ENCODE peak calls at places on chromosome 17, in eight cellular contexts. One of them, this sample, is unnamed.

GRCh38 chr17:17377071-17377487 is 73.9 kb downstream of the NT5M start:
- DNase-seq in IMR-90: no peak
- DNase-seq in Peyer's patch: no peak
- DNase-seq in testis: no peak
- DNase-seq in fibroblast of lung: no peak
- DNase-seq in upper lobe of right lung: peak; percentile 62
- DNase-seq in HL-60: no peak
- DNase-seq in Caco-2: no peak
- DNase-seq in this sample: no peak

GRCh38 chr17:19461139-19461538 is 50.1 kb downstream of the RNF112 start:
- DNase-seq in IMR-90: no peak
- DNase-seq in Peyer's patch: no peak
- DNase-seq in testis: no peak
- DNase-seq in fibroblast of lung: no peak
- DNase-seq in upper lobe of right lung: no peak
- DNase-seq in HL-60: no peak
- DNase-seq in Caco-2: no peak
- DNase-seq in this sample: no peak

GRCh38 chr17:74836191-74836590 is 23.5 kb downstream of the GRIN2C start:
- DNase-seq in IMR-90: no peak
- DNase-seq in Peyer's patch: no peak
- DNase-seq in testis: no peak
- DNase-seq in fibroblast of lung: no peak
- DNase-seq in upper lobe of right lung: no peak
- DNase-seq in HL-60: no peak
- DNase-seq in Caco-2: no peak
- DNase-seq in this sample: no peak

GRCh38 chr17:74920679-74921044 is 2.4 kb downstream of the USH1G start:
- DNase-seq in IMR-90: no peak
- DNase-seq in Peyer's patch: no peak
- DNase-seq in testis: no peak
- DNase-seq in fibroblast of lung: no peak
- DNase-seq in upper lobe of right lung: no peak
- DNase-seq in HL-60: no peak
- DNase-seq in Caco-2: peak; percentile 47
- DNase-seq in this sample: no peak

GRCh38 chr17:47735536-47736011 is 2.5 kb downstream of the TBX21 start:
- DNase-seq in IMR-90: no peak
- DNase-seq in Peyer's patch: peak; percentile 36
- DNase-seq in testis: no peak
- DNase-seq in fibroblast of lung: no peak
- DNase-seq in upper lobe of right lung: peak; percentile 31
- DNase-seq in HL-60: no peak
- DNase-seq in Caco-2: no peak
- DNase-seq in this sample: no peak

GRCh38 chr17:31695456-31696090 is 163.5 kb downstream of the COPRS start:
- DNase-seq in IMR-90: peak; percentile 50
- DNase-seq in Peyer's patch: no peak
- DNase-seq in testis: no peak
- DNase-seq in fibroblast of lung: peak; percentile 48
- DNase-seq in upper lobe of right lung: no peak
- DNase-seq in HL-60: no peak
- DNase-seq in Caco-2: no peak
- DNase-seq in this sample: no peak

GRCh38 chr17:38674013-38674748 is 576 bp downstream of the EPOP start:
- DNase-seq in IMR-90: no peak
- DNase-seq in Peyer's patch: peak; percentile 18
- DNase-seq in testis: no peak
- DNase-seq in fibroblast of lung: no peak
- DNase-seq in upper lobe of right lung: peak; percentile 75
- DNase-seq in HL-60: no peak
- DNase-seq in Caco-2: peak; percentile 64
- DNase-seq in this sample: no peak

GRCh38 chr17:15119928-15120327 is 145.2 kb downstream of the PMP22 start:
- DNase-seq in IMR-90: no peak
- DNase-seq in Peyer's patch: no peak
- DNase-seq in testis: no peak
- DNase-seq in fibroblast of lung: no peak
- DNase-seq in upper lobe of right lung: no peak
- DNase-seq in HL-60: no peak
- DNase-seq in Caco-2: no peak
- DNase-seq in this sample: no peak

GRCh38 chr17:7558544-7559306 is at the start of gene TNFSF13:
- DNase-seq in IMR-90: no peak
- DNase-seq in Peyer's patch: peak; percentile 39
- DNase-seq in testis: peak; percentile 40
- DNase-seq in fibroblast of lung: no peak
- DNase-seq in upper lobe of right lung: peak; percentile 87
- DNase-seq in HL-60: no peak
- DNase-seq in Caco-2: no peak
- DNase-seq in this sample: no peak

DNA sequence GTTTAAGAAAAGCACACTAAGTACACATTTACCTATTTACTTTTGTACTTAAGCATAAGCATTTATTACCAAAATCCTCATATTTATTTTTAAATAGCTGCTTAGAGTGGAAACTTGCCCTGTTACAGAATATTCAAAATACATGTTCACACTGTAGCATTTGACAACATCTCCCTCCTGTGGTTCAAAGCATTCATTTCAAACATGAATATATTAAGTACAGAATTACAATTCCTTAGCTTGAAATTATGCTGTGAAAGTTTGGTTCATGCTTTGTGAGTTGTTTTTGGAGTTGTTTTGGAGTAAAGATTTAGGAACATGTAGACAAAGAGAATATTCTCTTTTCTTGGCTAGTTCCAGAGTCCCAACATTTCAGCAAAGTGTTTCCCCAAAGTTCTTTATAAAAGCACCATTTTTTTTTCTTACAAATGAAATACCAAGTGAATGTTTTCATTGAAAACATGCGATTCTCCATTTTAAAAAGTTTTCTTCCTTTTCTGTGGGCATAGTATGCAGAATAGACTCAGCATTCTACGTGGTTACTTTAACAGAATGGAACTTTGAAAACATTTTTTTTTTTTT is 33.2 kb downstream of the TUBD1 start:
- DNase-seq in IMR-90: peak; percentile 78
- DNase-seq in Peyer's patch: no peak
- DNase-seq in testis: no peak
- DNase-seq in fibroblast of lung: peak; percentile 86
- DNase-seq in upper lobe of right lung: no peak
- DNase-seq in HL-60: no peak
- DNase-seq in Caco-2: no peak
- DNase-seq in this sample: peak; percentile 59
- TF ChIP-seq CTCF in IMR-90: peak; percentile 83
- TF ChIP-seq CTCF in Peyer's patch: no peak
- TF ChIP-seq CTCF in testis: peak; percentile 37
- TF ChIP-seq CTCF in fibroblast of lung: peak; percentile 59
- TF ChIP-seq CTCF in upper lobe of right lung: peak; percentile 64
- TF ChIP-seq CTCF in HL-60: peak; percentile 16
- TF ChIP-seq CTCF in Caco-2: peak; percentile 35
- TF ChIP-seq CTCF in this sample: peak; percentile 36

DNA sequence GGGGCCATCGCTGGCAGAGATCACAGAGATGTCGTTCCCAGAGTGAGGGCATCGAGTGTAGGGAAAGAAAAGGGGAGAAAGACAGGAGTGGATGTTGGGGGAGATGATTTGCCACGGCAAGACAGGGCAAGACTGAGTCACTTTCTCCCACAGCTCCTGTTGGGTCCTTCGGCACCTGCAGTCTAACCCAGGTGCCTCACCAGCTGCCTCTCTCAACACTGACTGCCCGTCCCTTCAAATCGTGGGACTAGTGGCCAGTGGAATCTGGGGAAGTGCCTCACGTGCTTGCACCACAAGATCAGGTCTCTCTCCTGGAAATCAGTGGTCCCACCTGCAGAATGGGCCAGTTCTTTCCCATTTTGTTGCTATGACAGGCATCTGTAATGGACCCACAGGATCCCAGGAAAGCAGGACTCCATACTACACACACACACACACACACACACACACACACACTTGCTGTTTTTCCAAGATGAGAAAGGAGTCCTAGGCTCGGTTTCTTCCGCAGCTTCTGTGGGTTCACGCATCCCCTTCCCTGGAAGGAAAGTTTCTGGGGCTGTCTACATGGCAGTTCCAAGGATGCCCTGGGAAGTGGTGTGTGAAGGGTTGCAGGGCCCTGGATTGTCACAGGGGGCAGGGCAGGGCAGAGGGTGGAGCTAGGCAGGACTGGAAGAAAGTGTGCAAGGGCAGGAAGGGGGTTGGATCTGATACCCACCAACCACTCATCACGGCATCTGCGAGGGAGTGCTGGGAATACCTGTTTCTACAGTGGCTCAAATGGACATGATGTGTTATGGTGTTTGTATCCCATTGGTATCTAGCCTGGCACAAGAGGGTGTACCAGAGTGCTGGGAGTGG is 10.2 kb upstream of the CBX8 start:
- DNase-seq in IMR-90: no peak
- DNase-seq in Peyer's patch: no peak
- DNase-seq in testis: no peak
- DNase-seq in fibroblast of lung: no peak
- DNase-seq in upper lobe of right lung: no peak
- DNase-seq in HL-60: no peak
- DNase-seq in Caco-2: no peak
- DNase-seq in this sample: no peak
- H3K27me3 ChIP-seq in IMR-90: peaks cover 97% of the 10 kb centered on the region
- H3K27me3 ChIP-seq in Peyer's patch: peaks cover 5% of the 10 kb centered on the region
- H3K27me3 ChIP-seq in testis: peaks cover 6% of the 10 kb centered on the region
- H3K27me3 ChIP-seq in fibroblast of lung: peaks cover 92% of the 10 kb centered on the region
- H3K27me3 ChIP-seq in upper lobe of right lung: peaks cover 92% of the 10 kb centered on the region
- H3K27me3 ChIP-seq in HL-60: peaks cover 78% of the 10 kb centered on the region
- H3K27me3 ChIP-seq in Caco-2: no peaks in the 10 kb centered on the region
- H3K27me3 ChIP-seq in this sample: peaks cover 85% of the 10 kb centered on the region

DNA sequence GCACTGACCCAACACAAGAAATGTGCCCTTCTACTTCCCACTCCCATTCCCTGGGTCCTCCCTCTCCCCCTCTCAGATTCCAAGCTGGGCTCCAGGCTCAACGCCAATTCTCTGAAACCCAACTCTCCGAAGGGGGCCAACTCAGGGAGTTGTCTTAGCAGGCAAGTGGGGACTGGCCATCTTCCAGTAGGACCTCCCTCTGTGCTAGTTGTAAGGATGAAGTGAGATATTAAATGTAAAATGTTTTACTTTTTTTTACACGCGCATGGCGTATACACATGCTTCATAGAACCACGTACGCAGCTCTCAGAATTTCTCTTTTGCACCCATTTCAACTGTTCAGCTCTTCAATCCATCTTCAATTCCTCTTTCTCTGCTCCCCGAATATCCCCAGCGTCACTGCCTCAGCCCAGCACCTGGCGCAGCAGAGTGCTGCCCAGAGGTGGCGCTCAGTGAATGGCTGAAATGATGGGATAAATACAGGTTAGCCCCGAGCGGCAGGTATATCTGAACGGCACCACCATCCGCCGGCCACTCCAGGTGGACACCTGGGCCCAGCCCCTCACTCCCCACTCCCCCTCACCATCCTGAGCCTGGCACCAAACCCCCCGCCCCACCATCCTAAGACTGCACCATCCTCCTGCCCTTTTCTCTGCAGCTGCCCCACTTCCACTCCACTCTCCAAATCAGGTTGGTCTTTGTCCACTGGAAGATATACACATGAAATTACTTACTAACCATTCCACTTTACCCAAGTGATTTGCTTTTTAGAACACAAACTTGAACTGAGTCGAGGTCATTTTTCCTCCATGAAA is 43.9 kb upstream of the TNRC6C start:
- DNase-seq in IMR-90: no peak
- DNase-seq in Peyer's patch: no peak
- DNase-seq in testis: peak; percentile 40
- DNase-seq in fibroblast of lung: peak; percentile 22
- DNase-seq in upper lobe of right lung: no peak
- DNase-seq in HL-60: no peak
- DNase-seq in Caco-2: no peak
- DNase-seq in this sample: no peak
- TF ChIP-seq CTCF in IMR-90: no peak
- TF ChIP-seq CTCF in Peyer's patch: no peak
- TF ChIP-seq CTCF in testis: no peak
- TF ChIP-seq CTCF in fibroblast of lung: no peak
- TF ChIP-seq CTCF in upper lobe of right lung: no peak
- TF ChIP-seq CTCF in HL-60: no peak
- TF ChIP-seq CTCF in Caco-2: peak; percentile 34
- TF ChIP-seq CTCF in this sample: peak; percentile 20

GRCh38 chr17:4587803-4588202 is 3.5 kb downstream of the SMTNL2 start:
- DNase-seq in IMR-90: no peak
- DNase-seq in Peyer's patch: no peak
- DNase-seq in testis: no peak
- DNase-seq in fibroblast of lung: no peak
- DNase-seq in upper lobe of right lung: peak; percentile 36
- DNase-seq in HL-60: no peak
- DNase-seq in Caco-2: no peak
- DNase-seq in this sample: no peak

GRCh38 chr17:4590981-4591453 is 6.7 kb downstream of the SMTNL2 start:
- DNase-seq in IMR-90: no peak
- DNase-seq in Peyer's patch: no peak
- DNase-seq in testis: no peak
- DNase-seq in fibroblast of lung: no peak
- DNase-seq in upper lobe of right lung: no peak
- DNase-seq in HL-60: no peak
- DNase-seq in Caco-2: no peak
- DNase-seq in this sample: no peak

GRCh38 chr17:4587195-4587594 is 2.9 kb downstream of the SMTNL2 start:
- DNase-seq in IMR-90: no peak
- DNase-seq in Peyer's patch: no peak
- DNase-seq in testis: no peak
- DNase-seq in fibroblast of lung: no peak
- DNase-seq in upper lobe of right lung: peak; percentile 52
- DNase-seq in HL-60: no peak
- DNase-seq in Caco-2: no peak
- DNase-seq in this sample: no peak

GRCh38 chr17:4588391-4588790 is 4.1 kb downstream of the SMTNL2 start:
- DNase-seq in IMR-90: no peak
- DNase-seq in Peyer's patch: no peak
- DNase-seq in testis: no peak
- DNase-seq in fibroblast of lung: no peak
- DNase-seq in upper lobe of right lung: peak; percentile 59
- DNase-seq in HL-60: no peak
- DNase-seq in Caco-2: no peak
- DNase-seq in this sample: no peak

DNA sequence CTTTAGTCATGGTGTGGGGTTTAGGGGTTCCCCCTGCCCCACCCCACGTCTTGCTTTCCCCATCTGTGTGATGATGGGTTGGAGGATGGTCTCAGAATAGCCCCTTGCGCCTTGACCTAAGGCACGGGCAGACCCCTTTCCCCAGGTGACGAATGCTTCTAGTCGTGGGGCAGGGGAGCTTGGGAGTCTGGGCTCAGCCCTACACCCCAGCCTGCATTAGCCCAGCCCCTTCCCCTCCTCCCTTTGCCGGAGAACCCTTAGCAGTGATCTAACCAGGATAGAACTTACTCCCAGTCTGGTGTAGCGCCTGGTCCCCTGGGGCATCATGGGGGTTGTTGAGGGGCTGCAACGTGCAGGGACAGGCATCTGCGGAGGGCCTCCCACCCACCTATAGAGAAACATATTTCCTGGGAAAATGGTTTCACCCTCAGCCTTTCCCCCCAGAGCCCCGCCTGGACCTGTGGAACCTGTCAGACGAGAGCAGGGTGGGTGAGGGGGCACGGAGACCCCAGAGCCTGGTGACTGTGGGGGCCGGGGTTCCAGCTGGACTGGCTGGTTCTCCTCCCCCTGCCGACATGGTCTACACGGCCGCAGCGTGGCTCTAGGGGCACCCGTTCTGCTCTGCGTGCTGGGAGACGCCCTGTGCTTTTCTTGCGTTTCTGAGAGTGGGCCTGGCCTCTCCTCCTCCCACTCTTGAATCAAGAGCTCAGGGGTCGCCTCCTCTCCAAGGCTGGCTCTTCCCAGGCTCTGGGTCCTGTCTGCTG is 4.7 kb downstream of the SMTNL2 start:
- DNase-seq in IMR-90: no peak
- DNase-seq in Peyer's patch: no peak
- DNase-seq in testis: no peak
- DNase-seq in fibroblast of lung: no peak
- DNase-seq in upper lobe of right lung: peak; percentile 37
- DNase-seq in HL-60: no peak
- DNase-seq in Caco-2: no peak
- DNase-seq in this sample: no peak
- H3K27me3 ChIP-seq in IMR-90: peaks cover 63% of the 10 kb centered on the region
- H3K27me3 ChIP-seq in Peyer's patch: no peaks in the 10 kb centered on the region
- H3K27me3 ChIP-seq in testis: no peaks in the 10 kb centered on the region
- H3K27me3 ChIP-seq in fibroblast of lung: peaks cover 14% of the 10 kb centered on the region
- H3K27me3 ChIP-seq in upper lobe of right lung: peaks cover 14% of the 10 kb centered on the region
- H3K27me3 ChIP-seq in HL-60: peaks cover 6% of the 10 kb centered on the region
- H3K27me3 ChIP-seq in Caco-2: no peaks in the 10 kb centered on the region
- H3K27me3 ChIP-seq in this sample: peaks cover 26% of the 10 kb centered on the region